ENCODE peak calls at places on chromosome 9, in five cellular contexts. T, U, P, K and N are unnamed samples.

GRCh38 chr9:72278959-72279358 is 86.0 kb downstream of the ZFAND5 start:
- DNase-seq in T (no peak), U (no peak), P (no peak), K (no peak), N (no peak)

GRCh38 chr9:70409800-70410199 is 4.7 kb downstream of the KLF9 start:
- DNase-seq in T (no peak), U (no peak), P (peak; percentile 49), K (no peak), N (no peak)

GRCh38 chr9:5556101-5556500 is 45.8 kb downstream of the PDCD1LG2 start:
- DNase-seq in T (no peak), U (no peak), P (no peak), K (no peak), N (no peak)

GRCh38 chr9:6049798-6050197 is 34.4 kb upstream of the RANBP6 start:
- DNase-seq in T (peak; percentile 65), U (no peak), P (no peak), K (no peak), N (no peak)

GRCh38 chr9:33475357-33475756 is 1.6 kb upstream of the NOL6 start:
- DNase-seq in T (no peak), U (no peak), P (no peak), K (no peak), N (no peak)

GRCh38 chr9:2242778-2243395 is 227.7 kb downstream of the SMARCA2 start:
- DNase-seq in T (peak; percentile 48), U (no peak), P (peak; percentile 29), K (no peak), N (no peak)

GRCh38 chr9:14312721-14313377 is 1.1 kb downstream of the NFIB start:
- DNase-seq in T (peak; percentile 61), U (no peak), P (peak; percentile 37), K (no peak), N (no peak)

GRCh38 chr9:4117835-4118610 is 181.8 kb downstream of the GLIS3 start:
- DNase-seq in T (peak; percentile 61), U (no peak), P (no peak), K (no peak), N (no peak)

GRCh38 chr9:111356567-111357244 is 26.7 kb upstream of the OR2K2 start:
- DNase-seq in T (no peak), U (no peak), P (peak; percentile 95), K (peak; percentile 76), N (peak; percentile 70)

GRCh38 chr9:90331826-90332575 is 310.6 kb downstream of the DIRAS2 start:
- DNase-seq in T (no peak), U (no peak), P (peak; percentile 92), K (peak; percentile 47), N (no peak)

GRCh38 chr9:131627846-131628820 is 82.8 kb downstream of the PRRT1B start:
- DNase-seq in T (no peak), U (no peak), P (peak; percentile 28), K (no peak), N (no peak)

GRCh38 chr9:38421498-38422211 is 2.6 kb downstream of the IGFBPL1 start:
- DNase-seq in T (peak; percentile 72), U (no peak), P (no peak), K (no peak), N (no peak)

GRCh38 chr9:133608382-133608781 is 807 bp downstream of the FAM163B start:
- DNase-seq in T (no peak), U (no peak), P (no peak), K (no peak), N (no peak)

GRCh38 chr9:131310833-131311554 is 21.5 kb downstream of the PLPP7 start:
- DNase-seq in T (peak; percentile 48), U (no peak), P (no peak), K (no peak), N (no peak)

GRCh38 chr9:37667706-37668672 is 17.2 kb downstream of the FRMPD1 start:
- DNase-seq in T (peak; percentile 87), U (no peak), P (no peak), K (no peak), N (no peak)

GRCh38 chr9:130069048-130069447 is 15.3 kb downstream of the GPR107 start:
- DNase-seq in T (no peak), U (no peak), P (no peak), K (no peak), N (no peak)

GRCh38 chr9:3827175-3827574 is 301.4 kb upstream of the RFX3 start:
- DNase-seq in T (no peak), U (no peak), P (no peak), K (no peak), N (no peak)

GRCh38 chr9:129459550-129460322 is 161.2 kb downstream of the C9orf50 start:
- DNase-seq in T (no peak), U (no peak), P (no peak), K (no peak), N (no peak)

GRCh38 chr9:37926737-37927590 is 23.0 kb upstream of the SLC25A51 start:
- DNase-seq in T (no peak), U (no peak), P (no peak), K (no peak), N (no peak)